ENCODE peak calls at places on chromosome 3, in nine cellular contexts. Y, U, E, B, V, X, Q, O and H are unnamed samples.

GRCh38 chr3:141894524-141895176 is 18.2 kb downstream of the ATP1B3 start:
- DNase-seq in Y (peak; percentile 66), U (no peak), E (no peak), B (peak; percentile 74), V (no peak), X (no peak), Q (no peak), O (peak; percentile 86), H (peak; percentile 84)

GRCh38 chr3:29922990-29923746 is 642.3 kb downstream of the RBMS3 start:
- DNase-seq in Y (peak; percentile 92), U (no peak), E (no peak), B (peak; percentile 54), V (no peak), X (peak; percentile 7), Q (no peak), O (peak; percentile 93), H (peak; percentile 44)

GRCh38 chr3:109050591-109051167 is 67.3 kb downstream of the MORC1 start:
- DNase-seq in Y (peak; percentile 7), U (peak; percentile 21), E (peak; percentile 2), B (no peak), V (no peak), X (peak; percentile 26), Q (peak; percentile 69), O (peak; percentile 56), H (peak; percentile 59)

GRCh38 chr3:188635258-188636038 is 481.5 kb downstream of the LPP start:
- DNase-seq in Y (peak; percentile 24), U (no peak), E (no peak), B (peak; percentile 39), V (no peak), X (no peak), Q (no peak), O (peak; percentile 78), H (no peak)

GRCh38 chr3:119184808-119185690 is 11.7 kb downstream of the UPK1B start:
- DNase-seq in Y (peak; percentile 82), U (peak; percentile 62), E (no peak), B (peak; percentile 83), V (no peak), X (no peak), Q (no peak), O (peak; percentile 66), H (peak; percentile 45)

GRCh38 chr3:35965908-35966307 is 326.6 kb downstream of the ARPP21 start:
- DNase-seq in Y (peak; percentile 60), U (peak; percentile 7), E (no peak), B (no peak), V (no peak), X (no peak), Q (peak; percentile 17), O (peak; percentile 81), H (peak; percentile 42)

GRCh38 chr3:139117883-139118760 is 73.4 kb upstream of the PRR23C start:
- DNase-seq in Y (no peak), U (no peak), E (no peak), B (no peak), V (no peak), X (no peak), Q (no peak), O (no peak), H (no peak)

GRCh38 chr3:151124476-151124875 is 39.0 kb downstream of the MED12L start:
- DNase-seq in Y (no peak), U (no peak), E (no peak), B (no peak), V (no peak), X (no peak), Q (no peak), O (peak; percentile 33), H (peak; percentile 30)

GRCh38 chr3:96175500-96175899 is 638.9 kb upstream of the EPHA6 start:
- DNase-seq in Y (no peak), U (no peak), E (no peak), B (no peak), V (no peak), X (no peak), Q (no peak), O (no peak), H (no peak)

GRCh38 chr3:166902374-166902773 is 477.7 kb downstream of the ZBBX start:
- DNase-seq in Y (no peak), U (no peak), E (no peak), B (no peak), V (no peak), X (no peak), Q (no peak), O (peak; percentile 4), H (no peak)

GRCh38 chr3:49723301-49723630 is 485 bp downstream of the GMPPB start:
- DNase-seq in Y (peak; percentile 41), U (no peak), E (peak; percentile 48), B (no peak), V (no peak), X (peak; percentile 88), Q (peak; percentile 83), O (peak; percentile 56), H (peak; percentile 45)

GRCh38 chr3:57069471-57070010 is 9.1 kb downstream of the SPATA12 start:
- DNase-seq in Y (no peak), U (no peak), E (no peak), B (no peak), V (no peak), X (no peak), Q (no peak), O (no peak), H (no peak)

GRCh38 chr3:32703491-32703968 is 18.5 kb downstream of the CNOT10 start:
- DNase-seq in Y (no peak), U (no peak), E (no peak), B (no peak), V (no peak), X (no peak), Q (no peak), O (peak; percentile 65), H (no peak)

GRCh38 chr3:110608566-110608965 is 463.1 kb upstream of the NECTIN3 start:
- DNase-seq in Y (peak; percentile 3), U (no peak), E (no peak), B (no peak), V (no peak), X (no peak), Q (no peak), O (peak; percentile 70), H (no peak)

GRCh38 chr3:185280572-185281365 is 26.9 kb upstream of the EHHADH start:
- DNase-seq in Y (peak; percentile 53), U (peak; percentile 56), E (no peak), B (no peak), V (no peak), X (no peak), Q (peak; percentile 66), O (peak; percentile 79), H (peak; percentile 72)

GRCh38 chr3:98589331-98589870 is 4.0 kb downstream of the CPOX start:
- DNase-seq in Y (no peak), U (no peak), E (no peak), B (no peak), V (no peak), X (no peak), Q (no peak), O (peak; percentile 90), H (no peak)

GRCh38 chr3:127366383-127366782 is 78.5 kb upstream of the PRR20G start:
- DNase-seq in Y (no peak), U (no peak), E (no peak), B (no peak), V (no peak), X (no peak), Q (peak; percentile 23), O (peak; percentile 5), H (no peak)
- TF ChIP-seq CTCF in Y (peak; percentile 44), U (no peak), E (no peak), B (no peak), V (no peak), X (no peak), Q (no peak), O (peak; percentile 36), H (no peak)

DNA sequence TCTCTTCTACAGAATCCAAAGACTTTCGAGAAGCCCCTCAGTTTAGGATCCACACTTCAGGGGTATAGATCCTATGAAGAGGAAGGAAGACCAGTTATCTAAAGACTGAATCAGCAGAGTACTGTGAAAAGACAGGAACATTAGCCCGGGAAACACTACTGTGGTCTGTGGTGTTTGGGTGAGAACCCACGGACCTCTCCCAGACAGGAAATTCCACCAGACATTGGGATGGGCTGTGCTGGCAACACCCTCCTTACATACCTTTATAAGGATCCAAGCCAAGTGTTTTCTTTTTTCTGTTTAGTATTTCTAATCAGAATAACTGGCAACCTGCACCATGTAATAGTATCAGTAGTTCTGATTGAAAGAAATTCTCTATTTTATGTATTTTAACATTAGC is 14.1 kb downstream of the TMEM207 start:
- DNase-seq in Y (no peak), U (no peak), E (no peak), B (no peak), V (no peak), X (no peak), Q (no peak), O (peak; percentile 17), H (no peak)
- TF ChIP-seq CTCF in Y (no peak), U (no peak), E (no peak), B (no peak), V (no peak), X (no peak), Q (no peak), O (no peak), H (no peak)

GRCh38 chr3:74135808-74136207 is 478.7 kb downstream of the CNTN3 start:
- DNase-seq in Y (no peak), U (no peak), E (no peak), B (no peak), V (no peak), X (no peak), Q (no peak), O (no peak), H (no peak)

GRCh38 chr3:74145277-74145676 is 469.2 kb downstream of the CNTN3 start:
- DNase-seq in Y (no peak), U (no peak), E (no peak), B (no peak), V (no peak), X (no peak), Q (no peak), O (no peak), H (no peak)

GRCh38 chr3:74137790-74138189 is 476.7 kb downstream of the CNTN3 start:
- DNase-seq in Y (no peak), U (no peak), E (no peak), B (no peak), V (no peak), X (no peak), Q (no peak), O (no peak), H (no peak)

DNA sequence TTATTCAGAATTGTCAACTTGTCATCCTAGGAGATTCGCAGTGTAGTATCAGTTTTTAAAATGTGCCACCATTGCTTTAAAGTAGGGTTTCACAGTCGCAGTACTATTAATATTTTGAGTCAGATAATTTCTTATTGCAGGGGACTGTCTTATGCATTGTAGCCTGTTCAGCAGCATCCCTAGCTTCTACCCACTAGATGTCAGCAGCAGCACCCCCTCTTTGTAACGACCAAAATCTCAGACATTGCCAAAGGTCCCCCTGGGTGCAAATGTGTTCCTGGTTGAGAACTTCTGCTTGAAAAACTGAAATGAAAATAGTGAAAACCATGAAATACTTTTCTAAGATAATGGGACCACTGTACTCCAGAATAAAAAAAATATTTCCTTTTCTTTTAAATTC is 474.8 kb downstream of the CNTN3 start:
- DNase-seq in Y (no peak), U (no peak), E (no peak), B (no peak), V (no peak), X (no peak), Q (no peak), O (peak; percentile 60), H (no peak)
- TF ChIP-seq CTCF in Y (no peak), U (no peak), E (no peak), B (peak; percentile 43), V (no peak), X (no peak), Q (no peak), O (peak; percentile 70), H (no peak)

DNA sequence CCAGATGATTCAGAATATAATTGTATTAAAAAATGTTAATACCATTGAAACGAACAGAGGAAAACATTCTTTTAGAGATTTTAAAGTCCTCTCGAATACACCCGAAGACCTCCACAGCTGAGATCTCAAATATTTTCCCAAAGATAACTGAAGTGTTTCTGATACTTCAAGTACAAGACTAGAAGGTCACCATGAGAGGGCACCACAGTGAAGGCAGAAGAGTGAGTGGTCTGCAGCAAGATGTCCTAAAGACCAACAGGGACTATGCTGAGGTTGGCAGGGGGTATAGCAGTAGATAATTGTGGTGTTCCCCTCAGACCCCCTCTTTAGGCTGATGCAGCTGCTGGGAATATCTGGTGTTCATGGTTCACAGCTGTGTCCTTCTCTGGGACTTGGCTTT is 156.5 kb downstream of the PDCD6IP start:
- DNase-seq in Y (peak; percentile 19), U (no peak), E (no peak), B (no peak), V (no peak), X (no peak), Q (no peak), O (no peak), H (peak; percentile 24)
- TF ChIP-seq CTCF in Y (no peak), U (peak; percentile 15), E (peak; percentile 23), B (peak; percentile 49), V (no peak), X (no peak), Q (no peak), O (no peak), H (no peak)